ENCODE peak calls at places on chromosomes 16 and 17, in seven cellular contexts. Z is heart left ventricle, P is tibial nerve, Q is prostate gland, D is GM23338, F is PC-9, R is esophagus muscularis mucosa. K is an unnamed sample. For H3K36me3, the result is how much of the 10 kb centered on the place peaks cover.

GRCh38 chr16:30619207-30619606 is 9.0 kb upstream of the ZNF689 start:
- DNase-seq in Q (no peak), Z (no peak), P (no peak), D (no peak), R (no peak), F (no peak), K (no peak)

GRCh38 chr17:43330876-43331639 is 67.7 kb upstream of the ARL4D start:
- DNase-seq in R (no peak), F (no peak), Q (no peak), P (no peak), D (peak), Z (no peak), K (no peak)

GRCh38 chr17:3012926-3013581 is 50.4 kb downstream of the OR1D5 start:
- DNase-seq in F (peak), Z (peak), P (peak), R (no peak), D (peak), Q (peak), K (peak)

GRCh38 chr16:23269248-23270091 is 32.6 kb upstream of the SCNN1B start:
- DNase-seq in R (no peak), D (no peak), Q (no peak), Z (no peak), F (no peak), P (no peak), K (no peak)

GRCh38 chr16:6482861-6483530 is 849.6 kb upstream of the RBFOX1 start:
- DNase-seq in Z (no peak), Q (no peak), P (no peak), R (no peak), F (no peak), D (peak), K (no peak)

GRCh38 chr17:58136669-58137279 is 11.4 kb upstream of the OR4D1 start:
- DNase-seq in R (no peak), F (peak), D (peak), Z (no peak), P (no peak), Q (no peak), K (no peak)

GRCh38 chr17:78709119-78709681 is 72.9 kb downstream of the CYTH1 start:
- DNase-seq in R (no peak), D (no peak), Q (no peak), P (no peak), Z (no peak), F (no peak), K (no peak)

GRCh38 chr16:70475054-70475871 is 20.9 kb downstream of the FCSK start:
- DNase-seq in Z (peak), F (peak), Q (no peak), D (no peak), P (no peak), R (no peak), K (peak)

GRCh38 chr16:1823821-1824220 is 2.8 kb downstream of the HAGH start:
- DNase-seq in Q (no peak), D (peak), R (no peak), Z (no peak), F (peak), P (no peak), K (peak)

GRCh38 chr16:69890891-69891282 is 60.2 kb upstream of the CLEC18A start:
- DNase-seq in P (no peak), D (peak), F (no peak), Z (no peak), R (no peak), Q (no peak), K (no peak)

GRCh38 chr16:68444058-68444657 is 4.2 kb downstream of the SMPD3 start:
- DNase-seq in Q (no peak), Z (no peak), P (no peak), F (peak), D (peak), R (no peak), K (peak)

GRCh38 chr17:2337811-2338657 is 733 bp downstream of the SGSM2 start:
- DNase-seq in Z (peak), F (peak), P (no peak), Q (peak), D (peak), R (no peak), K (peak)

GRCh38 chr16:57277586-57277985 is 6.9 kb downstream of the PLLP start:
- DNase-seq in R (no peak), D (no peak), Q (no peak), P (no peak), Z (peak), F (peak), K (peak)

GRCh38 chr16:58635502-58635901 is 5.9 kb upstream of the CNOT1 start:
- DNase-seq in Z (no peak), R (no peak), F (no peak), Q (no peak), D (no peak), P (no peak), K (no peak)

GRCh38 chr16:56801762-56802161 is 63.2 kb upstream of the SLC12A3 start:
- DNase-seq in Q (no peak), D (no peak), F (no peak), P (no peak), Z (no peak), R (no peak), K (no peak)

GRCh38 chr16:4416200-4417032 is at the start of gene CORO7:
- DNase-seq in F (peak), Q (peak), Z (peak), R (peak), P (peak), D (peak), K (peak)

GRCh38 chr16:21302898-21303528 is 24.9 kb upstream of the CRYM start:
- DNase-seq in P (no peak), Z (no peak), F (no peak), D (no peak), R (no peak), Q (no peak), K (peak)

GRCh38 chr17:61415374-61416210 is 15.9 kb downstream of the TBX2 start:
- DNase-seq in P (no peak), F (no peak), D (no peak), Q (peak), Z (no peak), R (peak), K (no peak)

GRCh38 chr16:50879873-50880695 is 138.2 kb downstream of the CYLD start:
- DNase-seq in Z (no peak), P (no peak), Q (no peak), D (peak), F (no peak), R (peak), K (peak)

GRCh38 chr17:12665263-12666210 is at the start of gene MYOCD:
- DNase-seq in Z (peak), D (peak), P (no peak), R (no peak), F (no peak), Q (no peak), K (no peak)

GRCh38 chr16:24778676-24779075 is 49.2 kb downstream of the TNRC6A start:
- DNase-seq in P (no peak), R (no peak), F (no peak), Z (no peak), Q (no peak), D (no peak), K (no peak)

GRCh38 chr17:61378658-61379456 is 20.8 kb upstream of the TBX2 start:
- DNase-seq in R (no peak), P (no peak), F (no peak), Q (no peak), D (no peak), Z (no peak), K (no peak)

GRCh38 chr17:57902800-57903759 is 52.1 kb downstream of the CUEDC1 start:
- DNase-seq in R (peak), Q (peak), D (no peak), P (peak), Z (peak), F (peak), K (peak)

GRCh38 chr16:72036098-72036497 is 18.2 kb upstream of the HP start:
- DNase-seq in F (no peak), Q (no peak), Z (no peak), D (peak), R (no peak), P (no peak), K (no peak)

GRCh38 chr17:66655861-66656260 is 179.1 kb upstream of the CACNG5 start:
- DNase-seq in R (no peak), F (no peak), D (no peak), Z (no peak), Q (no peak), P (no peak), K (peak)

GRCh38 chr17:27569257-27569722 is 61.7 kb upstream of the LGALS9 start:
- DNase-seq in Z (no peak), F (peak), R (no peak), P (no peak), D (peak), Q (no peak), K (no peak)

GRCh38 chr17:71398706-71399620 is 721.9 kb upstream of the SOX9 start:
- DNase-seq in F (no peak), Z (no peak), D (peak), R (no peak), P (no peak), Q (no peak), K (no peak)

GRCh38 chr17:35811759-35812158 is 2.5 kb downstream of the TAF15 start:
- DNase-seq in R (no peak), Q (no peak), F (no peak), P (no peak), D (no peak), Z (no peak), K (no peak)

GRCh38 chr17:66904760-66905637 is 59.5 kb upstream of the CACNG4 start:
- DNase-seq in D (no peak), Q (peak), R (no peak), F (peak), P (no peak), Z (no peak), K (peak)

GRCh38 chr16:67372664-67373063 is 20.6 kb downstream of the TPPP3 start:
- DNase-seq in Z (no peak), R (no peak), Q (no peak), D (peak), P (peak), F (no peak), K (no peak)

GRCh38 chr16:54204756-54205155 is 81.8 kb downstream of the IRX3 start:
- DNase-seq in Z (no peak), P (no peak), Q (no peak), R (no peak), D (no peak), F (no peak), K (no peak)

GRCh38 chr17:5500804-5501391 is 14.5 kb downstream of the MIS12 start:
- DNase-seq in Q (peak), R (no peak), P (peak), F (peak), Z (peak), D (peak), K (peak)

GRCh38 chr17:9409430-9409829 is 166.2 kb downstream of the STX8 start:
- DNase-seq in D (no peak), R (no peak), Z (no peak), P (no peak), F (no peak), Q (no peak), K (no peak)

GRCh38 chr16:67312450-67313118 is 14.0 kb downstream of the KCTD19 start:
- DNase-seq in R (no peak), P (no peak), Q (no peak), Z (no peak), D (no peak), F (no peak), K (no peak)

GRCh38 chr17:67246648-67247415 is 1.8 kb upstream of the HELZ start:
- DNase-seq in F (peak), P (no peak), Q (peak), R (no peak), D (peak), Z (no peak), K (peak)

GRCh38 chr16:86403056-86403455 is 107.3 kb upstream of the FOXF1 start:
- DNase-seq in Q (no peak), D (no peak), F (no peak), Z (no peak), P (no peak), R (no peak), K (no peak)

GRCh38 chr17:64212122-64212521 is 50.9 kb downstream of the TEX2 start:
- DNase-seq in Q (no peak), Z (no peak), R (no peak), P (no peak), F (no peak), D (no peak), K (no peak)

GRCh38 chr16:2250652-2251280 is 621 bp downstream of the ECI1 start:
- DNase-seq in Z (no peak), Q (no peak), P (no peak), D (peak), F (peak), R (no peak), K (peak)

DNA sequence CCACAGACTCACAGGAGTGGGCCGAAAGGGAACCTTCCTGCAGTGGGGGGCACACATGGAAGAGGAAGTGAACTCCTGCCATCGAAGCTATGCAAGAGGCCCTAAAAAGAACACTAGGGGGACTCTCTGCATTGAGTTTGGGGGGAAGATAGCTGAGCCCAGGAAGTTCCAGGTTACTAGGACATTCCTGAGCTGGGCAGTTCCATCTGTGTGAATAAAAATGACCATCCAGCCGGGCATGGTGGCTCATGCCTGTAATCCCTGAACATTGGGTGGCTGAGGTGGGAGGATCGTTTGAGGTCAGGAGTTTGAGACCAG is 211.8 kb downstream of the ZNF423 start:
- DNase-seq in Q (no peak), Z (no peak), D (peak), P (no peak), R (no peak), F (no peak), K (no peak)
- TF ChIP-seq CTCF in Q (no peak), Z (no peak), D (peak), P (peak), R (peak), F (no peak), K (no peak)

DNA sequence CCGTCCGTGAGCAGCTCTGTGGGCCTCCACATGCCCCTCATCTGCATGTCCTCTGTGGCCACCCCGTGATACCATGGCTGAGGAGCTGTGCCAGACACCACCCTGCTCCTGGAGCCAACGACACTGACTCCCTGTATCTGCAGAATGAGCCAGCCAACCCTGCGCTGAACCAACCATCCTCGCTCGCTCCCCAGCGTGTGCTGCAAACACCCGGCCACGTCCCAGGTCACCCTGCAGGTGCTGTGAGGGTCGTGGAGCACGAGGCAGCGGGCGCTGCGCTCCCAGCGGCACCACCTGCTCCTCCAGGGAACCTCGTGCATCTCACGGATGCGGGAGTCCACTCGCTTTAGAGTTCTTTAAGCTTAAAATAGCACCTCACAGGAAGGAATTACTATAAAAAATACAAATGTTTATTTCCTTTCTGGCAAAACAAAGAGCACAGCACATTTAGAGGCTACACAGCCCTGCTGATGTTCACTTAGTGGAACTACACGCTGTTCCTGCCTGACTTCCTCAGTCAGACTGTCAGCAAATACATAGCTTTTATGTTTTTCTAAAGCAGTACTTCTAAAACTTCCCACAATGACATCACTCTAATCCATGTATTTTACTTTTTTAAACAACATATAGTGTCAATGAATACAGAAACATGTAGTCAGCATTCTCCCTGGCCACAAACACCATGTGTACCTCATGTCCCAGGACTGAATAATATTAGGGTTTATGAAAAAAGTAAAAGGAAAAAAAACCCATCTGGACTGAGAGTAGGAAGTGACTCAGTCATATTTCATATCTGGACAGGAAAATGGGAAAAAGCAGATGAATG is 43.5 kb downstream of the MAP1LC3B start:
- DNase-seq in R (no peak), Z (no peak), D (no peak), F (no peak), P (no peak), Q (no peak), K (peak)
- H3K27ac ChIP-seq in R (peak), Z (peak), D (no peak), F (no peak), P (peak), Q (peak), K (no peak)

GRCh38 chr17:46863383-46864121 is 12.2 kb downstream of the WNT9B start:
- DNase-seq in P (no peak), D (no peak), Z (no peak), R (no peak), Q (no peak), F (no peak), K (no peak)
- H3K36me3 ChIP-seq in P (under half), D (under half), Z (under half), R (under half), Q (under half), F (under half), K (under half)

GRCh38 chr16:84212154-84212553 is 21.2 kb downstream of the ADAD2 start:
- DNase-seq in Z (no peak), Q (no peak), F (no peak), P (no peak), R (no peak), D (no peak), K (no peak)

GRCh38 chr16:84207869-84208268 is 16.9 kb downstream of the ADAD2 start:
- DNase-seq in F (no peak), D (no peak), Z (no peak), R (no peak), P (no peak), Q (no peak), K (no peak)

GRCh38 chr16:84207266-84207665 is 16.3 kb downstream of the ADAD2 start:
- DNase-seq in P (no peak), R (no peak), D (no peak), Q (no peak), F (no peak), Z (no peak), K (no peak)

GRCh38 chr16:84212631-84213030 is 21.7 kb downstream of the ADAD2 start:
- DNase-seq in Z (no peak), F (no peak), D (no peak), P (no peak), Q (no peak), R (no peak), K (no peak)

DNA sequence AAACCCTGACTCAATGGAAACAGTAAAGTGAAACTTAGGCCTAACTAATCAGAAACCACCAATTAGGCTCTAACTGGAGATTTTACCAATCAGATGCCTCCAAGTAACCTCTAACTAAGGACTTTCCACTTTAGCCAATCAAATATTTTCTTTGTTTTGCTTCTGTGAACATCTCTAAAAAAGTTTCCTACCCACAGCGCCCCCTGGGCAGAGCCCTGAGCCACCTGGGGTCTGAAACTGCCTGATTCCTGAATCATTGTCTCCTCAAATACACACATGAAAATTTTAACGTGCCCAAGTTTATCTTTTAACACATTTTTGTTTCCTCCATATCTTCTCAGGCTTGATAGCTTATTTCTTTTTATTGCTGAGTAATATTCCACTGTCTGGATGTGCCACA is 19.0 kb downstream of the ADAD2 start:
- DNase-seq in R (no peak), D (peak), F (no peak), Z (no peak), Q (no peak), P (no peak), K (no peak)
- TF ChIP-seq CTCF in R (no peak), D (peak), F (peak), Z (no peak), Q (no peak), P (no peak), K (peak)

GRCh38 chr16:89887243-89887642 is 13.9 kb downstream of the TCF25 start:
- DNase-seq in P (no peak), Q (no peak), F (no peak), Z (no peak), R (no peak), D (no peak), K (no peak)

GRCh38 chr16:89892055-89892630 is 18.8 kb downstream of the TCF25 start:
- DNase-seq in F (no peak), D (no peak), Q (no peak), Z (no peak), R (no peak), P (no peak), K (no peak)

GRCh38 chr16:89890886-89891657 is 17.7 kb downstream of the TCF25 start:
- DNase-seq in P (no peak), R (no peak), D (no peak), Z (no peak), Q (no peak), F (no peak), K (peak)

GRCh38 chr16:89892635-89893034 is 19.2 kb downstream of the TCF25 start:
- DNase-seq in F (no peak), Z (no peak), P (no peak), R (no peak), D (no peak), Q (no peak), K (no peak)

GRCh38 chr16:89890200-89890599 is 16.8 kb downstream of the TCF25 start:
- DNase-seq in D (no peak), Q (no peak), P (no peak), Z (no peak), F (no peak), R (no peak), K (peak)
- H3K27ac ChIP-seq in D (no peak), Q (no peak), P (no peak), Z (no peak), F (no peak), R (no peak), K (no peak)

DNA sequence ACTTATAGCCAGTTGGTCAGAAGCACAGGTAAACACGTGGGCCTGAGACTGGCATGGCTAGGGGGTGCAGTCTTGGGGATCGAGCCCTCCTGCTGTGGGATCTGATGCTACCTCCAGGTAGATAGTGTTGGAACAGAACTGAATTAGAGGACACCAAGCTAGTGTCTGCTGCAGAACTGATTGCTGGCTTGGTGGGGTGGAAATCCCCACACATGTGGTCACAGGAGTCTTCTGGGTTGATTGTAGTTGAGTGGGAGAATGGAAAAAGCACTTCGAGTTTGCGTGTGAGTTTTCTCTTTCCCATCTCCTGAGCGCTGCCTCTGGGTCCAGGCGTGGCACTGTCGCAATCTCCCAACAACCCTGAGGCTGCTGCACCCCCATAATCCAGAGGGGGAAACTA is 8.0 kb upstream of the SPATA32 start:
- DNase-seq in Q (no peak), Z (no peak), R (no peak), D (no peak), F (no peak), P (no peak), K (no peak)
- H3K36me3 ChIP-seq in Q (under half), Z (half or more), R (half or more), D (under half), F (half or more), P (half or more), K (half or more)

GRCh38 chr17:28744104-28744801 is 442 bp downstream of the TRAF4 start:
- DNase-seq in F (peak), D (peak), R (no peak), P (peak), Z (no peak), Q (no peak), K (peak)

GRCh38 chr17:28745052-28745776 is 1.4 kb downstream of the TRAF4 start:
- DNase-seq in P (peak), D (peak), F (no peak), R (no peak), Z (no peak), Q (peak), K (peak)

GRCh38 chr17:28744802-28745051 is 916 bp downstream of the TRAF4 start:
- DNase-seq in F (no peak), R (no peak), Z (no peak), P (no peak), Q (no peak), D (no peak), K (no peak)

GRCh38 chr17:28741358-28742349 is 2.2 kb upstream of the TRAF4 start:
- DNase-seq in Q (no peak), D (no peak), F (no peak), R (no peak), P (no peak), Z (no peak), K (no peak)

GRCh38 chr17:28743243-28744103 is at the start of gene TRAF4:
- DNase-seq in P (peak), R (no peak), D (peak), Z (peak), F (peak), Q (peak), K (peak)
- TF ChIP-seq CTCF in P (peak), R (peak), D (peak), Z (no peak), F (peak), Q (peak), K (peak)

K was measured in mammary epithelial cell.